ENCODE peak calls at places on chromosomes 13 and 19, in four cellular contexts. O is Peyer's patch, S is nephron progenitor cell, I is mesendoderm. M is an unnamed sample.

GRCh38 chr13:59318320-59318930 is 845.3 kb downstream of the DIAPH3 start:
- DNase-seq in O (peak), S (peak), I (peak), M (peak)

GRCh38 chr13:20035130-20035529 is 76.6 kb downstream of the ZMYM2 start:
- DNase-seq in O (no peak), S (no peak), I (no peak), M (no peak)

GRCh38 chr13:32734511-32734910 is 148.3 kb downstream of the PDS5B start:
- DNase-seq in O (no peak), S (no peak), I (no peak), M (no peak)

GRCh38 chr19:45621389-45621788 is 17.8 kb downstream of the EML2 start:
- DNase-seq in O (no peak), S (no peak), I (no peak), M (no peak)

GRCh38 chr13:99766641-99767045 is 204.9 kb downstream of the ZIC5 start:
- DNase-seq in O (no peak), S (no peak), I (peak), M (peak)

GRCh38 chr13:30898721-30899188 is 7.3 kb upstream of the MEDAG start:
- DNase-seq in O (no peak), S (no peak), I (peak), M (no peak)

GRCh38 chr19:13104848-13105646 is 2.4 kb upstream of the LYL1 start:
- DNase-seq in O (peak), S (no peak), I (no peak), M (no peak)

GRCh38 chr19:49718511-49718910 is 27.6 kb downstream of the CPT1C start:
- DNase-seq in O (no peak), S (no peak), I (peak), M (no peak)

GRCh38 chr13:44470623-44471562 is 97.3 kb downstream of the SERP2 start:
- DNase-seq in O (no peak), S (no peak), I (peak), M (no peak)

GRCh38 chr19:40366697-40367561 is 18.4 kb downstream of the PLD3 start:
- DNase-seq in O (no peak), S (peak), I (peak), M (no peak)

GRCh38 chr19:58519087-58519354 is 589 bp downstream of the ZBTB45 start:
- DNase-seq in O (peak), S (peak), I (peak), M (peak)

GRCh38 chr13:47004552-47004951 is 107.7 kb upstream of the HTR2A start:
- DNase-seq in O (no peak), S (no peak), I (peak), M (no peak)

GRCh38 chr19:51681286-51681956 is 11.7 kb upstream of the SPACA6 start:
- DNase-seq in O (no peak), S (no peak), I (peak), M (no peak)

GRCh38 chr19:10227215-10227971 is 3.7 kb downstream of the S1PR2 start:
- DNase-seq in O (no peak), S (peak), I (peak), M (no peak)

GRCh38 chr19:49056101-49056901 is 1.2 kb downstream of the CGB7 start:
- DNase-seq in O (peak), S (peak), I (peak), M (no peak)

GRCh38 chr19:3621689-3622088 is 4.9 kb downstream of the CACTIN start:
- DNase-seq in O (no peak), S (no peak), I (no peak), M (no peak)

GRCh38 chr13:31485651-31486051 is 253.7 kb upstream of the RXFP2 start:
- DNase-seq in O (no peak), S (no peak), I (peak), M (no peak)

GRCh38 chr13:31947105-31947504 is 84.5 kb upstream of the FRY start:
- DNase-seq in O (no peak), S (no peak), I (peak), M (no peak)

GRCh38 chr13:79794936-79795335 is 314.0 kb downstream of the NDFIP2 start:
- DNase-seq in O (no peak), S (no peak), I (no peak), M (no peak)

GRCh38 chr13:67259208-67259607 is 29.1 kb upstream of the PCDH9 start:
- DNase-seq in O (no peak), S (no peak), I (peak), M (no peak)

GRCh38 chr13:80341771-80342271 is 895 bp upstream of the SPRY2 start:
- DNase-seq in O (no peak), S (peak), I (peak), M (peak)

GRCh38 chr13:70668983-70669382 is 560.7 kb upstream of the KLHL1 start:
- DNase-seq in O (no peak), S (no peak), I (no peak), M (no peak)

GRCh38 chr19:1074512-1075283 is 7.7 kb downstream of the ARHGAP45 start:
- DNase-seq in O (peak), S (no peak), I (no peak), M (peak)

GRCh38 chr13:46663644-46664043 is 110.7 kb downstream of the LRCH1 start:
- DNase-seq in O (no peak), S (no peak), I (no peak), M (peak)

GRCh38 chr19:45295873-45296272 is 26.8 kb downstream of the CKM start:
- DNase-seq in O (no peak), S (no peak), I (no peak), M (no peak)

GRCh38 chr13:79128158-79128557 is 277.9 kb downstream of the RBM26 start:
- DNase-seq in O (no peak), S (no peak), I (no peak), M (no peak)

GRCh38 chr19:28427256-28428083 is 785.5 kb downstream of the UQCRFS1 start:
- DNase-seq in O (no peak), S (no peak), I (no peak), M (no peak)

GRCh38 chr13:108827637-108828036 is 198.2 kb downstream of the MYO16 start:
- DNase-seq in O (no peak), S (no peak), I (no peak), M (no peak)

GRCh38 chr19:36771275-36772231 is 1.1 kb downstream of the ZNF850 start:
- DNase-seq in O (peak), S (peak), I (peak), M (peak)

GRCh38 chr13:64234255-64234654 is 2818.6 kb upstream of the PCDH20 start:
- DNase-seq in O (no peak), S (no peak), I (no peak), M (no peak)

GRCh38 chr19:52602931-52603330 is 32.8 kb downstream of the ZNF701 start:
- DNase-seq in O (no peak), S (no peak), I (no peak), M (no peak)

GRCh38 chr19:16509141-16510061 is 13.2 kb downstream of the C19orf44 start:
- DNase-seq in O (no peak), S (no peak), I (no peak), M (no peak)

GRCh38 chr13:24217601-24218281 is 57.2 kb downstream of the SPATA13 start:
- DNase-seq in O (no peak), S (no peak), I (peak), M (no peak)

GRCh38 chr13:113371061-113371460 is 7.1 kb upstream of the GRTP1 start:
- DNase-seq in O (no peak), S (no peak), I (no peak), M (no peak)

GRCh38 chr13:37059848-37060192 is 332 bp upstream of the SUPT20H start:
- DNase-seq in O (no peak), S (no peak), I (no peak), M (no peak)